ENCODE peak calls at places on chromosomes 7 and 10, in seven cellular contexts. N is transverse colon; A is NCI-H2107; C is lung; B is CD4-positive, CD25-positive, alpha-beta regulatory T cell; X is stimulated activated CD4-positive, alpha-beta T cell treated with anti-CD3 and anti-CD28 coated beads, Interleukin-2, amount 100 ng/mL, for 24 hours; L is GM12878. U is an unnamed sample.

GRCh38 chr7:157824011-157824818 is 487.4 kb downstream of the DNAJB6 start:
- DNase-seq in N (no peak), A (no peak), C (no peak), B (no peak), X (no peak), L (no peak), U (no peak)

GRCh38 chr10:100442548-100442947 is 20.3 kb upstream of the WNT8B start:
- DNase-seq in N (no peak), A (no peak), C (no peak), B (no peak), X (no peak), L (no peak), U (no peak)

GRCh38 chr7:157136372-157136771 is 2.4 kb upstream of the UBE3C start:
- DNase-seq in N (no peak), A (no peak), C (no peak), B (no peak), X (no peak), L (no peak), U (no peak)

GRCh38 chr10:31752167-31752566 is 176.5 kb downstream of the ARHGAP12 start:
- DNase-seq in N (no peak), A (no peak), C (no peak), B (no peak), X (no peak), L (no peak), U (no peak)

GRCh38 chr7:127532736-127533135 is 52.7 kb downstream of the GCC1 start:
- DNase-seq in N (no peak), A (no peak), C (no peak), B (no peak), X (no peak), L (no peak), U (no peak)

GRCh38 chr7:41930538-41931262 is 227.8 kb upstream of the INHBA start:
- DNase-seq in N (no peak), A (no peak), C (no peak), B (no peak), X (no peak), L (no peak), U (no peak)

GRCh38 chr7:105487559-105488218 is 34.4 kb downstream of the PUS7 start:
- DNase-seq in N (no peak), A (no peak), C (no peak), B (peak; percentile 68), X (no peak), L (no peak), U (peak; percentile 6)

GRCh38 chr7:128035712-128036111 is 4.5 kb upstream of the LRRC4 start:
- DNase-seq in N (no peak), A (no peak), C (no peak), B (no peak), X (no peak), L (no peak), U (no peak)

GRCh38 chr7:12827920-12828319 is 140.5 kb downstream of the ARL4A start:
- DNase-seq in N (no peak), A (no peak), C (no peak), B (no peak), X (no peak), L (no peak), U (no peak)

GRCh38 chr10:127945335-127945734 is 38.4 kb downstream of the PTPRE start:
- DNase-seq in N (peak; percentile 23), A (no peak), C (peak; percentile 44), B (no peak), X (no peak), L (no peak), U (no peak)

GRCh38 chr10:37752309-37752875 is 105.0 kb downstream of the ZNF248 start:
- DNase-seq in N (no peak), A (no peak), C (no peak), B (no peak), X (no peak), L (no peak), U (no peak)

GRCh38 chr7:120988591-120989299 is at the start of gene CPED1:
- DNase-seq in N (peak; percentile 73), A (no peak), C (peak; percentile 64), B (peak; percentile 8), X (peak; percentile 56), L (no peak), U (peak; percentile 27)

GRCh38 chr10:117352724-117353123 is 22.5 kb downstream of the PDZD8 start:
- DNase-seq in N (no peak), A (no peak), C (no peak), B (no peak), X (no peak), L (no peak), U (no peak)

GRCh38 chr10:90652519-90652918 is 205.3 kb downstream of the HTR7 start:
- DNase-seq in N (no peak), A (no peak), C (no peak), B (no peak), X (no peak), L (no peak), U (no peak)

GRCh38 chr7:119270045-119270464 is 1002.9 kb upstream of the KCND2 start:
- DNase-seq in N (peak; percentile 19), A (peak; percentile 39), C (peak; percentile 43), B (no peak), X (peak; percentile 16), L (no peak), U (no peak)

GRCh38 chr7:100803398-100804161 is 23.7 kb downstream of the EPHB4 start:
- DNase-seq in N (peak; percentile 82), A (peak; percentile 61), C (peak; percentile 90), B (no peak), X (peak; percentile 37), L (peak; percentile 56), U (peak; percentile 36)

GRCh38 chr7:64192148-64192704 is 14.8 kb upstream of the ZNF735 start:
- DNase-seq in N (no peak), A (no peak), C (no peak), B (no peak), X (no peak), L (no peak), U (no peak)

GRCh38 chr10:48504141-48504885 is 100.6 kb downstream of the ARHGAP22 start:
- DNase-seq in N (no peak), A (no peak), C (no peak), B (no peak), X (no peak), L (no peak), U (no peak)

GRCh38 chr7:25083201-25083600 is 41.9 kb downstream of the CYCS start:
- DNase-seq in N (no peak), A (no peak), C (no peak), B (no peak), X (no peak), L (no peak), U (no peak)

GRCh38 chr10:86102031-86102430 is 264.6 kb downstream of the GRID1 start:
- DNase-seq in N (no peak), A (no peak), C (no peak), B (no peak), X (no peak), L (no peak), U (no peak)

GRCh38 chr10:62779487-62780248 is 24.9 kb upstream of the ADO start:
- DNase-seq in N (peak; percentile 61), A (no peak), C (no peak), B (peak; percentile 74), X (peak; percentile 85), L (peak; percentile 84), U (no peak)

GRCh38 chr10:119640875-119641526 is 10.2 kb upstream of the BAG3 start:
- DNase-seq in N (no peak), A (no peak), C (no peak), B (no peak), X (no peak), L (no peak), U (no peak)

GRCh38 chr7:70574970-70575799 is 556.8 kb upstream of the GALNT17 start:
- DNase-seq in N (no peak), A (peak; percentile 37), C (no peak), B (no peak), X (no peak), L (no peak), U (no peak)

GRCh38 chr7:25930492-25931048 is 221.4 kb upstream of the NFE2L3 start:
- DNase-seq in N (no peak), A (no peak), C (no peak), B (no peak), X (no peak), L (no peak), U (no peak)

U was measured in C1 segment of cervical spinal cord.